ENCODE peak calls at places on chromosomes 11 and 22, in nine cellular contexts. M is uterus, U is HCT116, C is esophagus squamous epithelium, K is testis, D is body of pancreas, H is IMR-90, Y is HepG2, V is K562. N is an unnamed sample. For H3K27me3 and H3K4me1, the result is how much of the 10 kb centered on the place peaks cover.

GRCh38 chr22:33932997-33933396 is 12.7 kb upstream of the LARGE1 start:
- DNase-seq in M (no peak), U (no peak), C (no peak), K (no peak), D (no peak), H (no peak), Y (no peak), V (no peak), N (no peak)

GRCh38 chr22:25941365-25941960 is 199.5 kb downstream of the MYO18B start:
- DNase-seq in M (no peak), U (no peak), C (no peak), K (no peak), D (no peak), H (no peak), Y (no peak), V (no peak), N (no peak)

GRCh38 chr11:450809-451451 is 851 bp downstream of the PTDSS2 start:
- DNase-seq in M (peak), U (peak), C (peak), K (peak), D (peak), H (peak), Y (peak), V (peak), N (peak)

GRCh38 chr22:27487600-27488450 is 313.7 kb downstream of the MN1 start:
- DNase-seq in M (no peak), U (no peak), C (no peak), K (no peak), D (no peak), H (peak), Y (peak), V (no peak), N (no peak)

GRCh38 chr11:57873196-57873911 is 111.8 kb downstream of the CTNND1 start:
- DNase-seq in M (no peak), U (no peak), C (no peak), K (no peak), D (no peak), H (peak), Y (no peak), V (no peak), N (no peak)

GRCh38 chr22:19803736-19804267 is 43.2 kb downstream of the TBX1 start:
- DNase-seq in M (no peak), U (no peak), C (no peak), K (no peak), D (no peak), H (no peak), Y (no peak), V (no peak), N (no peak)

GRCh38 chr22:25360891-25361645 is 141.6 kb downstream of the CRYBB2 start:
- DNase-seq in M (peak), U (no peak), C (no peak), K (no peak), D (no peak), H (no peak), Y (no peak), V (no peak), N (no peak)

GRCh38 chr11:80167766-80168165 is 726.9 kb upstream of the TENM4 start:
- DNase-seq in M (no peak), U (no peak), C (no peak), K (no peak), D (no peak), H (no peak), Y (no peak), V (no peak), N (no peak)

GRCh38 chr11:73194593-73194992 is 23.5 kb upstream of the P2RY2 start:
- DNase-seq in M (no peak), U (no peak), C (no peak), K (no peak), D (no peak), H (no peak), Y (no peak), V (no peak), N (no peak)

GRCh38 chr11:134343646-134344045 is 11.9 kb downstream of the GLB1L2 start:
- DNase-seq in M (no peak), U (no peak), C (no peak), K (no peak), D (no peak), H (no peak), Y (no peak), V (no peak), N (no peak)

GRCh38 chr22:26079009-26079408 is 90.3 kb upstream of the SEZ6L start:
- DNase-seq in M (no peak), U (no peak), C (no peak), K (no peak), D (no peak), H (no peak), Y (no peak), V (no peak), N (no peak)

GRCh38 chr22:49333206-49333605 is 494.5 kb downstream of the BRD1 start:
- DNase-seq in M (no peak), U (no peak), C (no peak), K (no peak), D (no peak), H (no peak), Y (no peak), V (no peak), N (no peak)

GRCh38 chr11:29448246-29448877 is 568.5 kb downstream of the KCNA4 start:
- DNase-seq in M (no peak), U (peak), C (no peak), K (peak), D (no peak), H (peak), Y (no peak), V (no peak), N (no peak)

GRCh38 chr22:46994983-46995382 is 232.5 kb downstream of the TBC1D22A start:
- DNase-seq in M (no peak), U (no peak), C (no peak), K (no peak), D (no peak), H (no peak), Y (no peak), V (no peak), N (no peak)

GRCh38 chr22:30325065-30325720 is 1.5 kb downstream of the TBC1D10A start:
- DNase-seq in M (peak), U (no peak), C (no peak), K (peak), D (no peak), H (peak), Y (no peak), V (peak), N (peak)

DNA sequence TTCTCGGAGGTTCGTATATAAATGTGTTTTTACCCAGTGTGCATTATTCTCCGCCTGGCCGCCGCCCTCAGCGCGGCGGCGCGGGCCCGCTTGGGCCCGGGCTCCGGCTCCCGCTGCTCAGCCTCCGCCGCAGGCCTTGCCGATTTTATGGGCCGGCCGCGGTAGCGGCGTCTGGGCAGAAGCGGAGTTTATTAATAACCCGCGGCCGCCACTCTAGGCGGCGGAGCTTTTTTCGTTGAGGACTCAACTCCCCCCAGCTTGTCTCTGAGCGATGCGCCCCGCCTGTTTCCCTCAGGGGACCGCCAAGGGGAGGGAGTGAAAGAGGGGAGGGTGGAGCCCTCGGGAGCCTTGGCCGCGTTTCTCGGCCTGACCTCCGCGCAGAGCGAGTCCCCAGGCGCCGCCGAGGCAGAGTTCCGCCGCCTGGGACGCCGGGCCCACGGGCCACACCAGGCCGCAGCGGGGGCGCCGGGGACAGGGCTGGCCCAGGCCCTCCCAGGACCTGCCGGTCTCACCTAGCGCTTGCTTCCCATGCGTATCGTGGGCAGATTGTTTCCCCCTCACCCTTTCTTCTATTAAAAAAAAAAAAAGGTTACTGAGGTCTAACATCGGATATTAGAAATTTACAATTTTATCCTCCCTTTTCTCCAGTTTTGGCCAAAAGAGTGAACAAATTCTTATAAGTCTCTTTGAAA is 402 bp downstream of the ZNF143 start:
- DNase-seq in M (peak), U (no peak), C (peak), K (peak), D (peak), H (peak), Y (peak), V (peak), N (peak)
- TF ChIP-seq POLR2A in M (peak), U (peak), C (peak), K (no peak), D (peak), H (peak), Y (peak), V (peak), N (peak)

GRCh38 chr22:22075382-22076163 is 93.0 kb upstream of the TOP3B start:
- DNase-seq in M (no peak), U (no peak), C (no peak), K (no peak), D (no peak), H (no peak), Y (no peak), V (no peak), N (no peak)

GRCh38 chr22:22074634-22075381 is 92.2 kb upstream of the TOP3B start:
- DNase-seq in M (no peak), U (no peak), C (no peak), K (no peak), D (no peak), H (no peak), Y (no peak), V (no peak), N (no peak)

GRCh38 chr22:22072169-22072836 is 89.7 kb upstream of the TOP3B start:
- DNase-seq in M (no peak), U (no peak), C (no peak), K (no peak), D (no peak), H (no peak), Y (no peak), V (no peak), N (no peak)

GRCh38 chr22:22076361-22076760 is 93.8 kb upstream of the TOP3B start:
- DNase-seq in M (no peak), U (no peak), C (no peak), K (no peak), D (no peak), H (no peak), Y (no peak), V (no peak), N (no peak)

GRCh38 chr22:22073769-22074561 is 91.4 kb upstream of the TOP3B start:
- DNase-seq in M (no peak), U (no peak), C (no peak), K (no peak), D (no peak), H (no peak), Y (no peak), V (no peak), N (no peak)
- H3K27me3 ChIP-seq in M (under half), U (under half), C (under half), K (under half), D (under half), H (under half), Y (under half), V (under half), N (under half)

GRCh38 chr11:20277014-20277413 is 86.5 kb upstream of the HTATIP2 start:
- DNase-seq in M (no peak), U (no peak), C (no peak), K (no peak), D (no peak), H (no peak), Y (no peak), V (no peak), N (no peak)

GRCh38 chr11:20274031-20274430 is 89.5 kb upstream of the HTATIP2 start:
- DNase-seq in M (no peak), U (no peak), C (no peak), K (no peak), D (no peak), H (no peak), Y (no peak), V (no peak), N (no peak)

GRCh38 chr11:20278727-20279126 is 84.8 kb upstream of the HTATIP2 start:
- DNase-seq in M (no peak), U (no peak), C (no peak), K (peak), D (no peak), H (no peak), Y (no peak), V (no peak), N (no peak)

GRCh38 chr11:20276661-20277000 is 86.9 kb upstream of the HTATIP2 start:
- DNase-seq in M (no peak), U (no peak), C (no peak), K (no peak), D (no peak), H (no peak), Y (no peak), V (no peak), N (no peak)

GRCh38 chr11:20275987-20276660 is 87.4 kb upstream of the HTATIP2 start:
- DNase-seq in M (no peak), U (no peak), C (no peak), K (no peak), D (no peak), H (no peak), Y (no peak), V (no peak), N (no peak)
- H3K4me1 ChIP-seq in M (under half), U (under half), C (under half), K (under half), D (under half), H (under half), Y (under half), V (under half), N (under half)

GRCh38 chr11:46293616-46294015 is 16.2 kb downstream of the CREB3L1 start:
- DNase-seq in M (no peak), U (no peak), C (no peak), K (peak), D (no peak), H (peak), Y (no peak), V (peak), N (no peak)

GRCh38 chr11:46294365-46295309 is 17.2 kb downstream of the CREB3L1 start:
- DNase-seq in M (peak), U (no peak), C (no peak), K (peak), D (no peak), H (peak), Y (no peak), V (peak), N (no peak)

GRCh38 chr11:46295996-46296519 is 18.6 kb downstream of the CREB3L1 start:
- DNase-seq in M (no peak), U (no peak), C (no peak), K (no peak), D (no peak), H (no peak), Y (no peak), V (peak), N (no peak)

GRCh38 chr11:46296520-46297448 is 19.3 kb downstream of the CREB3L1 start:
- DNase-seq in M (peak), U (no peak), C (no peak), K (peak), D (no peak), H (peak), Y (no peak), V (peak), N (no peak)

DNA sequence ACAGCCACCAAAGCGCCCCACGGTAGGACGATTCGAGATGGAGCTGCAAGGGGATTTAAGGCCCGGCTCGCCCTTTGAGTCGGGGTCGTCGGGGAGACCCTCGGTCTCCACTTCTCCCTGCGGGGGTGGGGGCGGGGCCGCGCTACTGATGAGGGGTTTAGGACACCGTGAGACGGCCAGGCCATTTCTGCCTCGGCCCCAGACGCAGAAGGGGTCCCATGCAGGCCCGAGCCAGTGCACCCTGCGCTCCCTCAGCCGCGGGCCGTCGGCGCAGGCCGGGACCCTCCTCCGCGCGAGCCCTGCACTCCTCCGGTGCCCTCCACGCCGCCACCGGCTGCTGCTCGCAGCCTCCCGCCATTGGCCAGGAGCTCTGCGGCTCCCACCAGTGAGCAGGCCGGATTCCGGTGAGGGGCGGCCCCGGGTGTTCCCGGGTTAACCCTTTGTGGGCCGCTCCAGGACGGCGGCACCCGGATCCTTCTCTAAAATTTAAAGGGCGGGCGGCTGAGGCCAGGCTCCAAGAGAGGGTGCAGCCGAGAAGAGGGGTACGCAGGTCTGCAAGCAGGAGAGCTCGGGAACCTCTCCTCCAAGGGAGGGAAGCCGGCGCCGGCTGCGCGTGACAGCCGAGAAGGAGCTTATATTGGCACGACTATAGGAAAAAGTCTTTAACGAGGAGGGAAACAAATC is 18.0 kb downstream of the CREB3L1 start:
- DNase-seq in M (peak), U (no peak), C (no peak), K (peak), D (peak), H (peak), Y (peak), V (peak), N (no peak)
- TF ChIP-seq POLR2A in M (no peak), U (peak), C (no peak), K (no peak), D (no peak), H (peak), Y (no peak), V (peak), N (no peak)